ENCODE peak calls at places on chromosomes 11 and 22, in six cellular contexts. One of them, this sample, is unnamed.

GRCh38 chr11:59173080-59173963 is 1.4 kb downstream of the DTX4 start:
- DNase-seq in A549: no peak
- DNase-seq in IMR-90: peak; percentile 30
- DNase-seq in right lobe of liver: peak; percentile 66
- DNase-seq in HepG2: peak; percentile 13
- DNase-seq in ovary: peak; percentile 42
- DNase-seq in this sample: peak; percentile 54

GRCh38 chr11:2589538-2589934 is 110.3 kb downstream of the KCNQ1OT1 start:
- DNase-seq in A549: no peak
- DNase-seq in IMR-90: no peak
- DNase-seq in right lobe of liver: no peak
- DNase-seq in HepG2: no peak
- DNase-seq in ovary: no peak
- DNase-seq in this sample: no peak

GRCh38 chr11:71251159-71251721 is 1.1 kb downstream of the SHANK2 start:
- DNase-seq in A549: peak; percentile 40
- DNase-seq in IMR-90: no peak
- DNase-seq in right lobe of liver: peak; percentile 52
- DNase-seq in HepG2: no peak
- DNase-seq in ovary: no peak
- DNase-seq in this sample: no peak

GRCh38 chr11:22433517-22433916 is 95.3 kb downstream of the SLC17A6 start:
- DNase-seq in A549: no peak
- DNase-seq in IMR-90: no peak
- DNase-seq in right lobe of liver: no peak
- DNase-seq in HepG2: no peak
- DNase-seq in ovary: no peak
- DNase-seq in this sample: no peak

GRCh38 chr11:40125054-40125453 is 1334.4 kb downstream of the LRRC4C start:
- DNase-seq in A549: no peak
- DNase-seq in IMR-90: no peak
- DNase-seq in right lobe of liver: no peak
- DNase-seq in HepG2: no peak
- DNase-seq in ovary: no peak
- DNase-seq in this sample: peak; percentile 23

GRCh38 chr22:26431151-26431995 is 2.3 kb downstream of the ASPHD2 start:
- DNase-seq in A549: no peak
- DNase-seq in IMR-90: no peak
- DNase-seq in right lobe of liver: no peak
- DNase-seq in HepG2: no peak
- DNase-seq in ovary: no peak
- DNase-seq in this sample: no peak

GRCh38 chr22:28983788-28984441 is 77.7 kb downstream of the C22orf31 start:
- DNase-seq in A549: no peak
- DNase-seq in IMR-90: no peak
- DNase-seq in right lobe of liver: no peak
- DNase-seq in HepG2: no peak
- DNase-seq in ovary: no peak
- DNase-seq in this sample: no peak

GRCh38 chr11:74686792-74687191 is 44.4 kb downstream of the CHRDL2 start:
- DNase-seq in A549: no peak
- DNase-seq in IMR-90: peak; percentile 82
- DNase-seq in right lobe of liver: no peak
- DNase-seq in HepG2: no peak
- DNase-seq in ovary: no peak
- DNase-seq in this sample: no peak

GRCh38 chr22:37802310-37803194 is 5.2 kb upstream of the GCAT start:
- DNase-seq in A549: no peak
- DNase-seq in IMR-90: peak; percentile 39
- DNase-seq in right lobe of liver: no peak
- DNase-seq in HepG2: peak; percentile 54
- DNase-seq in ovary: peak; percentile 56
- DNase-seq in this sample: peak; percentile 78

GRCh38 chr11:29782447-29782846 is 234.4 kb downstream of the KCNA4 start:
- DNase-seq in A549: no peak
- DNase-seq in IMR-90: no peak
- DNase-seq in right lobe of liver: no peak
- DNase-seq in HepG2: no peak
- DNase-seq in ovary: no peak
- DNase-seq in this sample: peak; percentile 28

GRCh38 chr11:103465555-103466140 is 356.4 kb downstream of the DYNC2H1 start:
- DNase-seq in A549: no peak
- DNase-seq in IMR-90: no peak
- DNase-seq in right lobe of liver: no peak
- DNase-seq in HepG2: no peak
- DNase-seq in ovary: no peak
- DNase-seq in this sample: no peak

GRCh38 chr11:134361661-134362060 is 29.9 kb downstream of the GLB1L2 start:
- DNase-seq in A549: no peak
- DNase-seq in IMR-90: no peak
- DNase-seq in right lobe of liver: no peak
- DNase-seq in HepG2: no peak
- DNase-seq in ovary: no peak
- DNase-seq in this sample: no peak

GRCh38 chr11:65321828-65322495 is 7.3 kb downstream of the CDC42EP2 start:
- DNase-seq in A549: no peak
- DNase-seq in IMR-90: no peak
- DNase-seq in right lobe of liver: no peak
- DNase-seq in HepG2: no peak
- DNase-seq in ovary: no peak
- DNase-seq in this sample: peak; percentile 36

GRCh38 chr22:25196326-25196725 is 3.3 kb upstream of the CRYBB3 start:
- DNase-seq in A549: no peak
- DNase-seq in IMR-90: no peak
- DNase-seq in right lobe of liver: no peak
- DNase-seq in HepG2: no peak
- DNase-seq in ovary: no peak
- DNase-seq in this sample: no peak

GRCh38 chr22:21677606-21678443 is 12.0 kb downstream of the PPIL2 start:
- DNase-seq in A549: no peak
- DNase-seq in IMR-90: no peak
- DNase-seq in right lobe of liver: no peak
- DNase-seq in HepG2: peak; percentile 91
- DNase-seq in ovary: no peak
- DNase-seq in this sample: no peak

GRCh38 chr11:112882494-112883381 is 78.5 kb upstream of the NCAM1 start:
- DNase-seq in A549: no peak
- DNase-seq in IMR-90: no peak
- DNase-seq in right lobe of liver: no peak
- DNase-seq in HepG2: no peak
- DNase-seq in ovary: no peak
- DNase-seq in this sample: peak; percentile 35

GRCh38 chr11:9380773-9381172 is 3.7 kb upstream of the IPO7 start:
- DNase-seq in A549: no peak
- DNase-seq in IMR-90: no peak
- DNase-seq in right lobe of liver: no peak
- DNase-seq in HepG2: no peak
- DNase-seq in ovary: no peak
- DNase-seq in this sample: peak; percentile 47

DNA sequence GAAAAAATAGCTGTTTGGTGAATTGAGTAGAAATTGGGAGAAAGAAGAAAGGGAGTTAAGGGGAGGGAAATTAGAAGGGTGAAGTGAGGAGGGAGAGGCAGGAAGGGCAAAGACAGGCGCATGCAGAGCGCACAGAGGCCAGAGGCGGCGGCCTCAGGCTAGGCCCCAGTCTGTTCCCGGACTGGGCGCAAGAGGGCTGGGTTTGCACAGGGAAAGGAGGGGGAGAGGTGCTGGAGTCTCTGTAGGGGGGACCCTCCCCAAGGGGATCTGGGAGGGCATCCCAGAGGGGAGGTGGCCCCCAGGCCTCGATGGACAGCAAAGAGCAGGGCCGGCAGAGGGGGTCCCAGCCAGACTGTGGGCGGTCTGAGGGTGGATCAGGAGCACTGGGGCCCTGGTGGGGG is 1.3 kb upstream of the FLRT1 start:
- DNase-seq in A549: no peak
- DNase-seq in IMR-90: no peak
- DNase-seq in right lobe of liver: no peak
- DNase-seq in HepG2: no peak
- DNase-seq in ovary: no peak
- DNase-seq in this sample: no peak
- TF ChIP-seq CTCF in A549: no peak
- TF ChIP-seq CTCF in IMR-90: no peak
- TF ChIP-seq CTCF in right lobe of liver: no peak
- TF ChIP-seq CTCF in HepG2: no peak
- TF ChIP-seq CTCF in ovary: no peak
- TF ChIP-seq CTCF in this sample: no peak

DNA sequence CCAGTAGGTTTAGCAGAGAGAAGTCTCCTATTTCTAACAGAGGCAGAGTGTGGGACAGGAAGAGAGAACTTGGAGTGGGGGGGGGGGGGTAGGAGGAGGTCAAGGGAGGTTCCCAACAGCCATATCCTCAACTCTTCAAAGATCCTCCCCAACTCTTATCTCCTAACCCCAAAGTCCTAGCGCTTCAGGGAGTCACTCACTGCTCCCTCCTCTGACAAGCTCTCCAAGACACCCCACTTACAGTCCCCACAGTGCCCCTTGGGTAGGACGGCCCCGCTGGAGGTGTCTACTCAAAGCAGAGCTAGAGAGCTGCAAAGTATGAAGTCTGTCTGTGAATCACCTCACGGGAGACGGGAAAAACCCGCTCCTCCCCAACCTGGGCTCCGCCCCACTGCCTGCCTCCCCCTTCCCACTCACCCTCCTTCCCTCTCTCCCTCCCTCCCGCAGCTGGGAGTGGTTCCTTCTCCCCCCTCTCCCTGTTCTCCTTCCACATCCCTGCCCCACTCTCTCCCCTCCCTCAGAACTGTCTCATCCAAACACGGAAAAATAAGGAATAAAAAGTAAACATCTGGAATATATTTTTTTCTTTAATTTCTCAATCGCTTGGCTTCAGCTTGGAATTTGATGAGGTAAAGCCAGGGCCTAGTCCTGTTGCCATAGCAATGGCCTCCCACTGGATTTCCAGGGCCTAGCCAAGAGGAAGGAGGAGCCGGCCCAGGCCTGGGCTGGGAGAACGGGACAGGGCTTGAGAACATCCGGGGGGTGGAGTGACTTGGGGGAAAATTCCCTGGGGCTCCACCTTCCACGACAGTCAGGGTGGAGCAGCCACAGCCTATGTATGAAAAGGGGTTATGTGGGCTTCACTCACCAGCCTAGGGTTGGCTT is 2.5 kb downstream of the TNKS1BP1 start:
- DNase-seq in A549: peak; percentile 99
- DNase-seq in IMR-90: peak; percentile 98
- DNase-seq in right lobe of liver: peak; percentile 94
- DNase-seq in HepG2: peak; percentile 69
- DNase-seq in ovary: peak; percentile 95
- DNase-seq in this sample: peak; percentile 91
- H3K4me1 ChIP-seq in A549: peaks cover 53% of the 10 kb centered on the region
- H3K4me1 ChIP-seq in IMR-90: peaks cover 27% of the 10 kb centered on the region
- H3K4me1 ChIP-seq in right lobe of liver: peaks cover 56% of the 10 kb centered on the region
- H3K4me1 ChIP-seq in HepG2: peaks cover 51% of the 10 kb centered on the region
- H3K4me1 ChIP-seq in ovary: peaks cover 35% of the 10 kb centered on the region
- H3K4me1 ChIP-seq in this sample: peaks cover 56% of the 10 kb centered on the region

GRCh38 chr11:77412814-77413213 is 61.1 kb downstream of the PAK1 start:
- DNase-seq in A549: no peak
- DNase-seq in IMR-90: no peak
- DNase-seq in right lobe of liver: no peak
- DNase-seq in HepG2: no peak
- DNase-seq in ovary: no peak
- DNase-seq in this sample: no peak

GRCh38 chr11:77418981-77419592 is 54.8 kb downstream of the PAK1 start:
- DNase-seq in A549: no peak
- DNase-seq in IMR-90: no peak
- DNase-seq in right lobe of liver: no peak
- DNase-seq in HepG2: no peak
- DNase-seq in ovary: no peak
- DNase-seq in this sample: no peak

GRCh38 chr11:77413850-77414249 is 60.0 kb downstream of the PAK1 start:
- DNase-seq in A549: no peak
- DNase-seq in IMR-90: no peak
- DNase-seq in right lobe of liver: no peak
- DNase-seq in HepG2: no peak
- DNase-seq in ovary: no peak
- DNase-seq in this sample: no peak

GRCh38 chr11:77418155-77418980 is 55.5 kb downstream of the PAK1 start:
- DNase-seq in A549: no peak
- DNase-seq in IMR-90: no peak
- DNase-seq in right lobe of liver: no peak
- DNase-seq in HepG2: no peak
- DNase-seq in ovary: no peak
- DNase-seq in this sample: no peak

GRCh38 chr11:77416357-77416756 is 57.5 kb downstream of the PAK1 start:
- DNase-seq in A549: no peak
- DNase-seq in IMR-90: no peak
- DNase-seq in right lobe of liver: no peak
- DNase-seq in HepG2: no peak
- DNase-seq in ovary: no peak
- DNase-seq in this sample: no peak
- TF ChIP-seq POLR2A in A549: no peak
- TF ChIP-seq POLR2A in IMR-90: no peak
- TF ChIP-seq POLR2A in right lobe of liver: no peak
- TF ChIP-seq POLR2A in HepG2: no peak
- TF ChIP-seq POLR2A in ovary: no peak
- TF ChIP-seq POLR2A in this sample: no peak

GRCh38 chr22:20079745-20080444 is at the start of gene DGCR8:
- DNase-seq in A549: peak; percentile 81
- DNase-seq in IMR-90: peak; percentile 93
- DNase-seq in right lobe of liver: peak; percentile 97
- DNase-seq in HepG2: peak; percentile 86
- DNase-seq in ovary: peak; percentile 93
- DNase-seq in this sample: peak; percentile 96

GRCh38 chr22:20080776-20081654 is 974 bp downstream of the DGCR8 start:
- DNase-seq in A549: peak; percentile 5
- DNase-seq in IMR-90: peak; percentile 67
- DNase-seq in right lobe of liver: no peak
- DNase-seq in HepG2: peak; percentile 43
- DNase-seq in ovary: no peak
- DNase-seq in this sample: peak; percentile 29

GRCh38 chr22:20071524-20071972 is 8.5 kb upstream of the DGCR8 start:
- DNase-seq in A549: no peak
- DNase-seq in IMR-90: no peak
- DNase-seq in right lobe of liver: no peak
- DNase-seq in HepG2: no peak
- DNase-seq in ovary: no peak
- DNase-seq in this sample: no peak

GRCh38 chr22:20080445-20080775 is 369 bp downstream of the DGCR8 start:
- DNase-seq in A549: peak; percentile 36
- DNase-seq in IMR-90: peak; percentile 30
- DNase-seq in right lobe of liver: peak; percentile 76
- DNase-seq in HepG2: peak; percentile 23
- DNase-seq in ovary: peak; percentile 57
- DNase-seq in this sample: peak; percentile 64

DNA sequence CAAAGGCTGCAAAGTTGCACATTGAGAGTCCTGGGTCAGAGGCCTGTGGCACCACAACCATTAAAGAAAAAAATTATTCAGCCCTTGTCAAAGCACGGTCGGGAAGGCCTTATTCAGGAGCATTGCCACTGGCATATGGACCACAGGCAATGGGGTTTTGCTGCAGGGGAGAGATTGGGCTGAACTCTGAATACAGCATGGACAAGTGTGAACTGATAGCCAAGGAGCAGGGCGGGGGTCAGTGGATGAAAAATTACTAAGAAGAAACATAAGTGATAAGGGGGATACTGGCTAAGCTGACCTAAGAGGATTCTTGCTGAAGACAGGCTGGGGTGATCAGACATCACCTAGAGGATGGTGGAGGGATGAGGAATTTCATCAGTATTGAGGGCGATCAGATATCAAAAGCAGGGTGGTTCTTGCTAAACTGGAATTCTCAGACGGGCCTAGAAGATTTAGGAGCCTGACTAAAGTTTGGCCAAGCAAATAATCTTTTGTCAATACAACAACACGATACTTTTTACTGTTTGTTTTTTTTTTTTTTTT is 3.3 kb upstream of the DGCR8 start:
- DNase-seq in A549: no peak
- DNase-seq in IMR-90: no peak
- DNase-seq in right lobe of liver: no peak
- DNase-seq in HepG2: no peak
- DNase-seq in ovary: no peak
- DNase-seq in this sample: no peak
- TF ChIP-seq CTCF in A549: no peak
- TF ChIP-seq CTCF in IMR-90: no peak
- TF ChIP-seq CTCF in right lobe of liver: no peak
- TF ChIP-seq CTCF in HepG2: no peak
- TF ChIP-seq CTCF in ovary: no peak
- TF ChIP-seq CTCF in this sample: no peak